ENCODE peak calls at places on chromosomes 7 and 10, in seven cellular contexts. L is HFF-Myc, Y is aorta, E is ascending aorta, T is skeletal muscle cell, R is lower lobe of right lung, M is epithelial cell of esophagus. I is an unnamed sample.

GRCh38 chr10:15605740-15606369 is 113.9 kb downstream of the ITGA8 start:
- DNase-seq in L (no peak), Y (no peak), E (no peak), T (no peak), R (no peak), M (no peak), I (no peak)

GRCh38 chr10:112758961-112759360 is 191.1 kb upstream of the TCF7L2 start:
- DNase-seq in L (no peak), Y (no peak), E (no peak), T (no peak), R (no peak), M (no peak), I (no peak)

GRCh38 chr7:156459582-156459981 is 181.0 kb upstream of the RNF32 start:
- DNase-seq in L (no peak), Y (no peak), E (no peak), T (no peak), R (no peak), M (no peak), I (no peak)

GRCh38 chr10:77405771-77406241 is 231.8 kb downstream of the KCNMA1 start:
- DNase-seq in L (peak), Y (peak), E (peak), T (no peak), R (peak), M (peak), I (peak)

GRCh38 chr7:116226664-116227063 is 16.3 kb downstream of the TES start:
- DNase-seq in L (no peak), Y (no peak), E (no peak), T (no peak), R (no peak), M (no peak), I (no peak)

GRCh38 chr10:130341325-130341724 is 205.1 kb downstream of the GLRX3 start:
- DNase-seq in L (no peak), Y (no peak), E (no peak), T (no peak), R (no peak), M (no peak), I (no peak)

GRCh38 chr7:2985866-2986265 is 57.8 kb downstream of the CARD11 start:
- DNase-seq in L (no peak), Y (no peak), E (no peak), T (no peak), R (no peak), M (no peak), I (no peak)

GRCh38 chr7:80614911-80615310 is 23.5 kb upstream of the CD36 start:
- DNase-seq in L (no peak), Y (no peak), E (no peak), T (peak), R (no peak), M (peak), I (no peak)

GRCh38 chr10:76126607-76127190 is 695.3 kb downstream of the LRMDA start:
- DNase-seq in L (no peak), Y (no peak), E (no peak), T (peak), R (no peak), M (no peak), I (no peak)

GRCh38 chr7:106170651-106171050 is 58.5 kb upstream of the SYPL1 start:
- DNase-seq in L (no peak), Y (no peak), E (no peak), T (no peak), R (no peak), M (no peak), I (no peak)

GRCh38 chr10:112792487-112793196 is 157.4 kb upstream of the TCF7L2 start:
- DNase-seq in L (no peak), Y (peak), E (peak), T (peak), R (no peak), M (peak), I (no peak)

GRCh38 chr7:25386311-25386744 is 158.0 kb upstream of the NPVF start:
- DNase-seq in L (no peak), Y (no peak), E (no peak), T (no peak), R (no peak), M (no peak), I (no peak)

GRCh38 chr7:90980545-90980944 is 283.7 kb upstream of the FZD1 start:
- DNase-seq in L (no peak), Y (no peak), E (no peak), T (no peak), R (no peak), M (no peak), I (no peak)

GRCh38 chr7:157087646-157088045 is 51.1 kb upstream of the UBE3C start:
- DNase-seq in L (no peak), Y (no peak), E (no peak), T (no peak), R (no peak), M (no peak), I (no peak)

GRCh38 chr7:95861041-95861440 is 88.7 kb downstream of the DYNC1I1 start:
- DNase-seq in L (no peak), Y (no peak), E (no peak), T (no peak), R (no peak), M (no peak), I (no peak)

GRCh38 chr10:104612577-104613205 is 28.4 kb upstream of the SORCS3 start:
- DNase-seq in L (no peak), Y (no peak), E (no peak), T (no peak), R (no peak), M (no peak), I (no peak)

GRCh38 chr7:154644366-154644765 is 358.6 kb downstream of the PAXIP1 start:
- DNase-seq in L (no peak), Y (no peak), E (no peak), T (no peak), R (no peak), M (no peak), I (no peak)

GRCh38 chr7:140674899-140675701 is 2.4 kb downstream of the ADCK2 start:
- DNase-seq in L (peak), Y (no peak), E (no peak), T (peak), R (no peak), M (peak), I (no peak)

GRCh38 chr10:122172311-122173008 is 98.6 kb upstream of the BTBD16 start:
- DNase-seq in L (no peak), Y (no peak), E (no peak), T (no peak), R (no peak), M (no peak), I (no peak)

GRCh38 chr10:48251525-48252353 is 22.8 kb downstream of the FRMPD2 start:
- DNase-seq in L (no peak), Y (no peak), E (no peak), T (no peak), R (no peak), M (peak), I (no peak)

GRCh38 chr10:48251152-48251524 is 23.4 kb downstream of the FRMPD2 start:
- DNase-seq in L (no peak), Y (no peak), E (no peak), T (no peak), R (no peak), M (peak), I (no peak)

GRCh38 chr10:48254745-48255144 is 19.8 kb downstream of the FRMPD2 start:
- DNase-seq in L (no peak), Y (no peak), E (no peak), T (no peak), R (no peak), M (no peak), I (no peak)

GRCh38 chr10:48253970-48254657 is 20.4 kb downstream of the FRMPD2 start:
- DNase-seq in L (no peak), Y (no peak), E (no peak), T (peak), R (no peak), M (peak), I (no peak)

GRCh38 chr10:48252354-48252650 is 22.2 kb downstream of the FRMPD2 start:
- DNase-seq in L (no peak), Y (no peak), E (no peak), T (no peak), R (no peak), M (no peak), I (no peak)
- H3K4me3 ChIP-seq in L (no peak), Y (no peak), E (no peak), T (no peak), R (no peak), M (no peak), I (no peak)

GRCh38 chr10:125694874-125695273 is 11.9 kb upstream of the TEX36 start:
- DNase-seq in L (no peak), Y (no peak), E (no peak), T (peak), R (no peak), M (peak), I (no peak)

GRCh38 chr10:125692932-125693847 is 10.2 kb upstream of the TEX36 start:
- DNase-seq in L (peak), Y (no peak), E (no peak), T (no peak), R (no peak), M (peak), I (no peak)

GRCh38 chr10:125689955-125690569 is 7.1 kb upstream of the TEX36 start:
- DNase-seq in L (no peak), Y (no peak), E (no peak), T (no peak), R (no peak), M (no peak), I (no peak)

GRCh38 chr10:125691160-125691981 is 8.4 kb upstream of the TEX36 start:
- DNase-seq in L (peak), Y (no peak), E (no peak), T (no peak), R (no peak), M (peak), I (no peak)

DNA sequence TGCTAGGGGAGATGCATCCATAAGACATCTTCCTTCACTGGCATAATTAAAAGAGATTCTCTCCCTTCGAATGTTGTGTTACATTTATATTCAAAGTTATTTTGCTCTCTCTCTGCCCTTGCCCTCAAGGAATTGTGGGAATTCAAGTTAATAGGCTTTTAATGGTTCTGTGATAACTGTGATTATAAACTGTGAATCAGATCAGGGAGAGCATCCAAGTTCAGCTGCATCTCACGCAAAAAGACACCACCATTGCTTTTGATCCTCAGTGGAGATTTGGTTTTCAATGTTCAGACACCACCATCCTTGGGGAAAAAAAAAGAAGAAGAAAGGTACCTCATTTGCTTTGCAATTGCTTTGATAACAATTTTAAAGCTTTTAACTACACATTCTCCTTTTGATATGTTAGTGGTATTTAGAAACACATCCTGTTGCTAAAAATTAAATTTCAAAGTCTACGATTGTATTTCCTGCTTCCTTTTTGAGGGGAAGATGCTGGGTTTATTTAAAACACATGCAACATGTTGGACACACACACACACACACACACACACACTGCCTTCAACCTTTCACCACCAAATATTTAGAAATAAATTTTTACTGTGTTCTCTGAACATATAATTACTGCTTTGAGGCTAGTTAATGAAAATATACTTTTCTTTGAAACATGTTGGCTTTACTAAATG is 9.4 kb upstream of the TEX36 start:
- DNase-seq in L (no peak), Y (no peak), E (no peak), T (no peak), R (no peak), M (no peak), I (no peak)
- H3K4me3 ChIP-seq in L (no peak), Y (no peak), E (no peak), T (no peak), R (no peak), M (no peak), I (no peak)

DNA sequence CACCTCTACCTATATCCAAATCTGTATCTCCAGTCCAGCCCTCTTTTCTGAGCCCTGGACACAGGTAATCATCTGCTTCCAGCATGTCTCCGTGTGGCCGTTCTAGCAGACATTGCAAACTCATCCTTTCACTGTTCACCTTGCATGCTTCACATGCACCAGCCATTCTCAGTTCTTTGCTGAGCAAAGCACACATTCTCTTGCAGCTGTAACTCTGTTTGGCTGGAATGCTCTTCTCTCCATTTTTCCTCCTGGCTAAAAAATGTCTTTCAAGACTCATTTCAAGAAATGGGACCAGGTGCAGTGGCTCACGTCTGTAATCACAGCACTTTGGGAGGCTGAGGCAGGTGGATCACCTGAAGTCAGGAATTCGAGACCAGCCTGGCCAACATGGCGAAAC is 40.3 kb upstream of the NRF1 start:
- DNase-seq in L (no peak), Y (no peak), E (no peak), T (no peak), R (no peak), M (no peak), I (no peak)
- H3K4me3 ChIP-seq in L (no peak), Y (no peak), E (no peak), T (no peak), R (no peak), M (no peak), I (no peak)

DNA sequence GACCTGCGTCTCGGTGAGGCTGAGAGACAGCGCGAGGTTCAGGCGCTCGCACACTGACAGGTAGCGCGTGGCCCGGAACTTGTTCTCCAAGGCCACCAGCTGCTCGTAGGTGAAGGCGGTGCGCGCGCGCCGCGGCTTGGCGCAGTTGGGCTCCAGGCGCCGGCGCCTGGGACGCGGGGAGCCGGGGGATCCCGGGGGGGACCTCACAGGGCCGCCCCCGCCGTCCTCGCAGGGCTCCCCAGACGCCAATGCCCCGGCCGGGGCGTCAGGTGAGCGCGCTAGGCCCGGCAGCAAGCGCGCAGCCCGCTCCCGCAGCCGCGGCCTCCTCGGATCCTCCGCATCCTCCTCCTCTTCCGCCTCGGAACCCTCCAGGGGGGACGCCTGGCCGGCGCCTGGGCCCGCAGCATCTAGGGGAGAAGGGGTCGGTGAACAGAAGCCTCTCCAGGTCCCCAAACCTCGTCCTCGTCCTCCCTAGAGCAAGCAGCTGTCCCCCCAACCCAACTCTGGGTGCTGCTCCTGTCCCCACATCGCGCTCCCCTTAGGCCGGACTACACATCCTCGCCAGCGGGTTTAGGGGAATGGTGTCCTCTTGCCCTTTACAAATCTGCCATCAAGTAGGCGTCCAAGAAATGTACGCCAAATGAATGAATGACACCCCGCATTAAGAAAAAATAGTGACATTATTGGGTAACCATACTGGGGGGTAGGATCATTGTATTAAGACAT is 1.9 kb downstream of the NKX1-2 start:
- DNase-seq in L (no peak), Y (peak), E (no peak), T (no peak), R (no peak), M (peak), I (no peak)
- H3K4me3 ChIP-seq in L (no peak), Y (no peak), E (peak), T (no peak), R (no peak), M (peak), I (peak)

DNA sequence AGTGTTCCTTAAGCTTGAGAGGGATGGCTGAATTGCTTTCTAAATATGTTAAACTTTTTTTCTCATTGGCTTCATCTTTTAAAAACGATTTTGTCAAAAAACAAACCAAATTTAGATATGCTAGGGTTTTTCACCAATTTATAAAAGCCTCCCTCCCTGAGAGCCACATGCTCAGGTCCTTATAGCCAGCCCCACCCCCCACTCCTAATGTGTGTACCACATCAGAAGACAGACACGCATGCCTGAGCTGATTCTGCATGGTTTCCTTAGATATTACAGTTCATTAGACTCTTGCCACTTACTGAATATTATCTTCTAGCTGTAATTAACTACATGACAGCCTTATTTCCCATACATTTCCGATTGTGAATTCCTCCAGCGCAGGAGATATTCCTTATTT is 2.0 kb downstream of the CUL1 start:
- DNase-seq in L (no peak), Y (no peak), E (no peak), T (no peak), R (no peak), M (peak), I (no peak)
- H3K4me3 ChIP-seq in L (peak), Y (peak), E (peak), T (peak), R (peak), M (peak), I (peak)

DNA sequence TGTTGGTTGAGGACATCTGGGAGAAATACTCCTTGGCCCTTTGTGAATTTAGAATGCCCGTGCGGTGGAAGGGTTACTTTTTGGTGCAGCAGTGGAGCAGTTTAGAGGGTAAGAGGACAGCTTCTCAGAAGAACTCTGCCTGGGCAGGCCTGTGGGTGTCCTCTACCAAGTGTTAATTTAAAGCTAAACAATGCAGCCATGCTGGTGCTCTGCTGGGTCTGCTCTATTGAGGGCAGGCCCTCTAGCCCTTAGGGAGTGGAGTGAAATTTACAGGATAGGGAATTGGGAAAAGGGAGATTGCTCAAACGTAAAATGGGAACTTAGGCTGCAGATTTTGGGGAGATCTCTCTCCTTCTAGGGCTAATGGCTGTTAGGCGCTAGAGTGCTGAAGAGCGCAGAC is 22.1 kb downstream of the BLNK start:
- DNase-seq in L (no peak), Y (no peak), E (no peak), T (no peak), R (no peak), M (no peak), I (no peak)
- H3K4me3 ChIP-seq in L (no peak), Y (no peak), E (no peak), T (no peak), R (no peak), M (no peak), I (no peak)

GRCh38 chr7:1046722-1047679 is 2.7 kb downstream of the GPR146 start:
- DNase-seq in L (no peak), Y (no peak), E (no peak), T (no peak), R (peak), M (no peak), I (no peak)

GRCh38 chr7:1045038-1045726 is 836 bp downstream of the GPR146 start:
- DNase-seq in L (no peak), Y (no peak), E (no peak), T (no peak), R (no peak), M (no peak), I (no peak)

GRCh38 chr7:1044189-1045037 is at the start of gene GPR146:
- DNase-seq in L (peak), Y (peak), E (peak), T (peak), R (peak), M (peak), I (peak)

GRCh38 chr7:1043552-1044188 is 676 bp upstream of the GPR146 start:
- DNase-seq in L (no peak), Y (no peak), E (no peak), T (no peak), R (no peak), M (peak), I (no peak)

DNA sequence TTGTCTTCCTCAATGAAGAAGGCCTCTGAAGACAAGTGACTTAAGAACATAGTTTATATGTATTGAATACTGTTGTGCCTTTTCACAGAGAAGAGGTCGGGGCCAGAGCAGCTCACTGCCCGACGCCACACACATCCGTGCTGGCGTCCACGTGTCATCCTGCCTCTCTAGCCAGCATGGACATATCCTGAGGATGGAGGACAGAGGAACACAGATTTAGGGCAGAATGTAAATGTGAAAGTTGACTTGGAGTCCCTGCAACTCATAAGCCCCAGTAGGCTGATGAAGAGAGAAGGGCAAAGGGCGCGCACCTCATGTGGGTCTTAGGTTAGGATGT is 1.3 kb downstream of the GPR146 start:
- DNase-seq in L (no peak), Y (no peak), E (no peak), T (no peak), R (peak), M (no peak), I (no peak)
- H3K4me3 ChIP-seq in L (no peak), Y (no peak), E (no peak), T (no peak), R (no peak), M (no peak), I (no peak)